ENCODE peak calls at places on chromosome 2, in four cellular contexts. One of them, this sample, is unnamed.

GRCh38 chr2:99421469-99421868 is 68.3 kb downstream of the REV1 start:
- DNase-seq in cardiac muscle cell: no peak
- DNase-seq in CD4-positive, alpha-beta T cell: no peak
- DNase-seq in transverse colon: no peak
- DNase-seq in this sample: no peak

GRCh38 chr2:73984203-73984921 is at the start of gene TET3:
- DNase-seq in cardiac muscle cell: peak
- DNase-seq in CD4-positive, alpha-beta T cell: no peak
- DNase-seq in transverse colon: peak
- DNase-seq in this sample: no peak

GRCh38 chr2:227377461-227378351 is 1.4 kb downstream of the TM4SF20 start:
- DNase-seq in cardiac muscle cell: no peak
- DNase-seq in CD4-positive, alpha-beta T cell: no peak
- DNase-seq in transverse colon: no peak
- DNase-seq in this sample: no peak

GRCh38 chr2:95760839-95761525 is 169.2 kb downstream of the TRIM43 start:
- DNase-seq in cardiac muscle cell: no peak
- DNase-seq in CD4-positive, alpha-beta T cell: no peak
- DNase-seq in transverse colon: no peak
- DNase-seq in this sample: no peak

GRCh38 chr2:55418072-55418471 is 1.6 kb downstream of the CCDC88A start:
- DNase-seq in cardiac muscle cell: no peak
- DNase-seq in CD4-positive, alpha-beta T cell: no peak
- DNase-seq in transverse colon: no peak
- DNase-seq in this sample: no peak

GRCh38 chr2:20065885-20066602 is 14.6 kb upstream of the LAPTM4A start:
- DNase-seq in cardiac muscle cell: no peak
- DNase-seq in CD4-positive, alpha-beta T cell: no peak
- DNase-seq in transverse colon: peak
- DNase-seq in this sample: no peak

GRCh38 chr2:6986251-6986893 is 69.2 kb downstream of the RNF144A start:
- DNase-seq in cardiac muscle cell: no peak
- DNase-seq in CD4-positive, alpha-beta T cell: no peak
- DNase-seq in transverse colon: no peak
- DNase-seq in this sample: no peak

GRCh38 chr2:215060851-215061541 is 77.4 kb downstream of the ABCA12 start:
- DNase-seq in cardiac muscle cell: peak
- DNase-seq in CD4-positive, alpha-beta T cell: no peak
- DNase-seq in transverse colon: no peak
- DNase-seq in this sample: no peak

GRCh38 chr2:23843051-23843976 is 83.6 kb downstream of the ATAD2B start:
- DNase-seq in cardiac muscle cell: no peak
- DNase-seq in CD4-positive, alpha-beta T cell: no peak
- DNase-seq in transverse colon: no peak
- DNase-seq in this sample: no peak

GRCh38 chr2:73886357-73886756 is 6.5 kb upstream of the ACTG2 start:
- DNase-seq in cardiac muscle cell: no peak
- DNase-seq in CD4-positive, alpha-beta T cell: no peak
- DNase-seq in transverse colon: no peak
- DNase-seq in this sample: no peak

GRCh38 chr2:225025917-225026571 is 16.2 kb downstream of the DOCK10 start:
- DNase-seq in cardiac muscle cell: no peak
- DNase-seq in CD4-positive, alpha-beta T cell: no peak
- DNase-seq in transverse colon: no peak
- DNase-seq in this sample: no peak

GRCh38 chr2:218285604-218286003 is 6.7 kb downstream of the TMBIM1 start:
- DNase-seq in cardiac muscle cell: no peak
- DNase-seq in CD4-positive, alpha-beta T cell: no peak
- DNase-seq in transverse colon: no peak
- DNase-seq in this sample: no peak

GRCh38 chr2:188303363-188304031 is 11.8 kb downstream of the GULP1 start:
- DNase-seq in cardiac muscle cell: no peak
- DNase-seq in CD4-positive, alpha-beta T cell: no peak
- DNase-seq in transverse colon: no peak
- DNase-seq in this sample: no peak

GRCh38 chr2:120825370-120826259 is 89.9 kb downstream of the GLI2 start:
- DNase-seq in cardiac muscle cell: peak
- DNase-seq in CD4-positive, alpha-beta T cell: no peak
- DNase-seq in transverse colon: peak
- DNase-seq in this sample: no peak

GRCh38 chr2:64975232-64975791 is 13.9 kb upstream of the SLC1A4 start:
- DNase-seq in cardiac muscle cell: no peak
- DNase-seq in CD4-positive, alpha-beta T cell: no peak
- DNase-seq in transverse colon: no peak
- DNase-seq in this sample: no peak

GRCh38 chr2:109214651-109215371 is 85.8 kb downstream of the SH3RF3 start:
- DNase-seq in cardiac muscle cell: no peak
- DNase-seq in CD4-positive, alpha-beta T cell: no peak
- DNase-seq in transverse colon: no peak
- DNase-seq in this sample: no peak

GRCh38 chr2:126543081-126543480 is 112.9 kb upstream of the GYPC start:
- DNase-seq in cardiac muscle cell: no peak
- DNase-seq in CD4-positive, alpha-beta T cell: no peak
- DNase-seq in transverse colon: no peak
- DNase-seq in this sample: no peak

GRCh38 chr2:23516546-23517256 is 131.7 kb downstream of the KLHL29 start:
- DNase-seq in cardiac muscle cell: no peak
- DNase-seq in CD4-positive, alpha-beta T cell: no peak
- DNase-seq in transverse colon: no peak
- DNase-seq in this sample: no peak

GRCh38 chr2:102141011-102141914 is 1.3 kb upstream of the IL1R1 start:
- DNase-seq in cardiac muscle cell: no peak
- DNase-seq in CD4-positive, alpha-beta T cell: no peak
- DNase-seq in transverse colon: no peak
- DNase-seq in this sample: no peak

GRCh38 chr2:190538201-190538600 is 3.7 kb upstream of the NEMP2 start:
- DNase-seq in cardiac muscle cell: no peak
- DNase-seq in CD4-positive, alpha-beta T cell: no peak
- DNase-seq in transverse colon: no peak
- DNase-seq in this sample: no peak

GRCh38 chr2:73780242-73780582 is 309 bp upstream of the DUSP11 start:
- DNase-seq in cardiac muscle cell: no peak
- DNase-seq in CD4-positive, alpha-beta T cell: no peak
- DNase-seq in transverse colon: no peak
- DNase-seq in this sample: no peak

GRCh38 chr2:198296665-198297308 is 492.4 kb downstream of the PLCL1 start:
- DNase-seq in cardiac muscle cell: peak
- DNase-seq in CD4-positive, alpha-beta T cell: peak
- DNase-seq in transverse colon: peak
- DNase-seq in this sample: peak

GRCh38 chr2:66497706-66498596 is 63.0 kb downstream of the MEIS1 start:
- DNase-seq in cardiac muscle cell: no peak
- DNase-seq in CD4-positive, alpha-beta T cell: no peak
- DNase-seq in transverse colon: no peak
- DNase-seq in this sample: no peak

GRCh38 chr2:54722641-54723299 is 692 bp upstream of the EML6 start:
- DNase-seq in cardiac muscle cell: peak
- DNase-seq in CD4-positive, alpha-beta T cell: no peak
- DNase-seq in transverse colon: no peak
- DNase-seq in this sample: no peak

GRCh38 chr2:26141145-26141769 is 31.6 kb upstream of the GAREM2 start:
- DNase-seq in cardiac muscle cell: no peak
- DNase-seq in CD4-positive, alpha-beta T cell: no peak
- DNase-seq in transverse colon: no peak
- DNase-seq in this sample: no peak

GRCh38 chr2:70371753-70372152 is 69.9 kb upstream of the FAM136A start:
- DNase-seq in cardiac muscle cell: no peak
- DNase-seq in CD4-positive, alpha-beta T cell: no peak
- DNase-seq in transverse colon: no peak
- DNase-seq in this sample: no peak

GRCh38 chr2:219160186-219161017 is at the start of gene NHEJ1:
- DNase-seq in cardiac muscle cell: peak
- DNase-seq in CD4-positive, alpha-beta T cell: peak
- DNase-seq in transverse colon: peak
- DNase-seq in this sample: peak

GRCh38 chr2:73830871-73831401 is 2.2 kb downstream of the STAMBP start:
- DNase-seq in cardiac muscle cell: no peak
- DNase-seq in CD4-positive, alpha-beta T cell: no peak
- DNase-seq in transverse colon: no peak
- DNase-seq in this sample: no peak

GRCh38 chr2:6359964-6360363 is 505.7 kb downstream of the CMPK2 start:
- DNase-seq in cardiac muscle cell: no peak
- DNase-seq in CD4-positive, alpha-beta T cell: no peak
- DNase-seq in transverse colon: no peak
- DNase-seq in this sample: no peak

GRCh38 chr2:16155351-16156145 is 215.2 kb downstream of the MYCN start:
- DNase-seq in cardiac muscle cell: peak
- DNase-seq in CD4-positive, alpha-beta T cell: no peak
- DNase-seq in transverse colon: no peak
- DNase-seq in this sample: no peak

GRCh38 chr2:167336213-167336612 is 447.9 kb downstream of the XIRP2 start:
- DNase-seq in cardiac muscle cell: no peak
- DNase-seq in CD4-positive, alpha-beta T cell: no peak
- DNase-seq in transverse colon: no peak
- DNase-seq in this sample: no peak

GRCh38 chr2:72038524-72038923 is 109.1 kb downstream of the CYP26B1 start:
- DNase-seq in cardiac muscle cell: no peak
- DNase-seq in CD4-positive, alpha-beta T cell: no peak
- DNase-seq in transverse colon: no peak
- DNase-seq in this sample: no peak

GRCh38 chr2:72035518-72036172 is 112.0 kb downstream of the CYP26B1 start:
- DNase-seq in cardiac muscle cell: no peak
- DNase-seq in CD4-positive, alpha-beta T cell: no peak
- DNase-seq in transverse colon: no peak
- DNase-seq in this sample: no peak

GRCh38 chr2:72036173-72036545 is 111.5 kb downstream of the CYP26B1 start:
- DNase-seq in cardiac muscle cell: no peak
- DNase-seq in CD4-positive, alpha-beta T cell: no peak
- DNase-seq in transverse colon: no peak
- DNase-seq in this sample: no peak

GRCh38 chr2:72037322-72037721 is 110.3 kb downstream of the CYP26B1 start:
- DNase-seq in cardiac muscle cell: no peak
- DNase-seq in CD4-positive, alpha-beta T cell: no peak
- DNase-seq in transverse colon: no peak
- DNase-seq in this sample: no peak

GRCh38 chr2:72036595-72036994 is 111.1 kb downstream of the CYP26B1 start:
- DNase-seq in cardiac muscle cell: no peak
- DNase-seq in CD4-positive, alpha-beta T cell: no peak
- DNase-seq in transverse colon: no peak
- DNase-seq in this sample: no peak
- H3K27ac ChIP-seq in cardiac muscle cell: no peak
- H3K27ac ChIP-seq in CD4-positive, alpha-beta T cell: no peak
- H3K27ac ChIP-seq in transverse colon: no peak
- H3K27ac ChIP-seq in this sample: no peak

DNA sequence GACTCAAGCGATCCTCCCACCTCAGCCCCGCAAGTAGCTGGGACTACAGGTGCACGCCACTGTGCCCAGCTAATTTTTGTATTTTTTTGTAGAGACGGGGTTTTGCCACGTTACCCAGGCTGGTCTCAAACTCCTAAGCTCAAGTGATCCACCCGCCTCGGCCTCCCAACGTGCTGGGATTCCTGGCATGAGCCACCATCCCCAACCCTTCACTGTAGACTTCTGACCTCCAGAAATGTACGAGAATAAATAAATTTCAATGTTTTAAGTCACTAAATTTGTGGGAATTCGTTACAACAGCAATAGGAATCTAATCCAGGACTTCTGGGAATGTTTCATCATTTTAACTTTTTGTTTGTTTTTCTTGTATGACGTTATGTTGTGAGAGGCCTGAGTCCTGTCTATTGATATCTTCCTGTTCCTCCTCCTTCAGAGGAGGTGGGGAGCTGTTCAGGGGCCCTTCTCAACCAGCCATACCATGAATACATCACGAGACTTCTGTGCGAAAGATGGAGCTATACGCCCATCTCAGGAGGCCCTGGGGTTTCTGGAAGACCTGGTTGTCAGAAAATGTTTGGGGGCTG is 40.0 kb downstream of the TEX44 start:
- DNase-seq in cardiac muscle cell: no peak
- DNase-seq in CD4-positive, alpha-beta T cell: no peak
- DNase-seq in transverse colon: no peak
- DNase-seq in this sample: no peak
- H3K27ac ChIP-seq in cardiac muscle cell: no peak
- H3K27ac ChIP-seq in CD4-positive, alpha-beta T cell: no peak
- H3K27ac ChIP-seq in transverse colon: peak
- H3K27ac ChIP-seq in this sample: no peak

GRCh38 chr2:129759186-129760010 is 220.1 kb upstream of the RAB6C start:
- DNase-seq in cardiac muscle cell: no peak
- DNase-seq in CD4-positive, alpha-beta T cell: no peak
- DNase-seq in transverse colon: no peak
- DNase-seq in this sample: no peak

GRCh38 chr2:129756276-129756675 is 223.2 kb upstream of the RAB6C start:
- DNase-seq in cardiac muscle cell: no peak
- DNase-seq in CD4-positive, alpha-beta T cell: no peak
- DNase-seq in transverse colon: no peak
- DNase-seq in this sample: no peak

GRCh38 chr2:129758461-129759185 is 220.8 kb upstream of the RAB6C start:
- DNase-seq in cardiac muscle cell: no peak
- DNase-seq in CD4-positive, alpha-beta T cell: no peak
- DNase-seq in transverse colon: no peak
- DNase-seq in this sample: no peak

GRCh38 chr2:129757366-129757914 is 222.0 kb upstream of the RAB6C start:
- DNase-seq in cardiac muscle cell: no peak
- DNase-seq in CD4-positive, alpha-beta T cell: no peak
- DNase-seq in transverse colon: no peak
- DNase-seq in this sample: no peak

GRCh38 chr2:129757915-129758421 is 221.5 kb upstream of the RAB6C start:
- DNase-seq in cardiac muscle cell: no peak
- DNase-seq in CD4-positive, alpha-beta T cell: no peak
- DNase-seq in transverse colon: no peak
- DNase-seq in this sample: no peak
- H3K27ac ChIP-seq in cardiac muscle cell: no peak
- H3K27ac ChIP-seq in CD4-positive, alpha-beta T cell: no peak
- H3K27ac ChIP-seq in transverse colon: no peak
- H3K27ac ChIP-seq in this sample: no peak

DNA sequence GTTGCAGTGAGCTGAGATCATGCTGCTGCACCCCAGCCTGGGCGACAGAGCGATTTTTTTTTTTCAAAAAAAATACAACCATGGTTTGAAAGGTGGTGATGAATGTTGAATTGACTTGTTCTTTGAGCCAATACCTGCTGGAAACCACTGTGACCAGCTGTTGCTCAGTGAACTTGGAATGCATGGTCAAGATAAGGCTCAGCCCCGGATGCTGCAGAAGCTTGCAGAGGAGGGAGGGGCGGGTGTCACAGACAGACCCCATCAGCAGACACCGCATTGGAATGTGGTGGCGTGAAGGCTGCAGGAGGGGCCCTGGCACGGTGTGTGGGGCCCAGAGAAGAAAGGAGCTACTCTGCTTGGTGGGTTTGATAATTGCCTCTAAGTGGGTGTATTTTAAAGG is 91.6 kb downstream of the ITGB1BP1 start:
- DNase-seq in cardiac muscle cell: peak
- DNase-seq in CD4-positive, alpha-beta T cell: no peak
- DNase-seq in transverse colon: no peak
- DNase-seq in this sample: no peak
- H3K27ac ChIP-seq in cardiac muscle cell: peak
- H3K27ac ChIP-seq in CD4-positive, alpha-beta T cell: no peak
- H3K27ac ChIP-seq in transverse colon: no peak
- H3K27ac ChIP-seq in this sample: no peak

DNA sequence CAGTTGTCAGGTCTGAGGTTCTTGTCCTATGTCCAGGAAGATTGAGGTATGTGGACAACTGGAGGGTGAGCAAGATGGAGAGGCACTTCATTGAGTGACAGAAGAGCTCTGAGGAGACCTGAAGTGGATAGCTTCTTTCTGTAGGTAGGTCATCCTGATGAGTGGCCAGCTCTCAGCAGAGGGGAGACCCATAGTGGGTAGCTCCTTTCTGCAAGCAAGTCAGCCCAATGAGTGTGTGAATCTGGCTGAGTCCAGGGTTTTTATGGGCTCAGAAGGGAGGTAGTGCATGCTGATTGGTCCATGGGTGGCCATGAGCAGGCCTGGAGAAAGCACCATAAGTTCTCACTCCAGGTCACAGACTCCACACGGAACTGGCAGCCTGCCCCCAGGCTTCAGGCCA is 92.6 kb upstream of the GALNT5 start:
- DNase-seq in cardiac muscle cell: no peak
- DNase-seq in CD4-positive, alpha-beta T cell: no peak
- DNase-seq in transverse colon: no peak
- DNase-seq in this sample: no peak
- H3K27ac ChIP-seq in cardiac muscle cell: no peak
- H3K27ac ChIP-seq in CD4-positive, alpha-beta T cell: no peak
- H3K27ac ChIP-seq in transverse colon: no peak
- H3K27ac ChIP-seq in this sample: no peak

This sample was measured in CD4-positive, alpha-beta memory T cell.